ENCODE peak calls at places on chromosomes 12 and 14, in four cellular contexts. R, A, Z and I are unnamed samples.

GRCh38 chr12:105107497-105108371 is at the start of gene WASHC4:
- DNase-seq in A (peak; percentile 94), Z (peak; percentile 98), R (peak; percentile 98), I (peak; percentile 94)

GRCh38 chr14:31842905-31843304 is 234.2 kb upstream of the ARHGAP5 start:
- DNase-seq in A (no peak), Z (no peak), R (no peak), I (no peak)

GRCh38 chr12:122356192-122356635 is 66.3 kb downstream of the CLIP1 start:
- DNase-seq in Z (peak; percentile 76), A (peak; percentile 69), R (no peak), I (peak; percentile 62)

GRCh38 chr14:64702493-64703392 is 1.5 kb upstream of the PLEKHG3 start:
- DNase-seq in R (no peak), A (no peak), Z (no peak), I (no peak)

GRCh38 chr14:104924421-104925213 is at the start of gene PLD4:
- DNase-seq in R (no peak), Z (peak; percentile 81), A (no peak), I (no peak)

GRCh38 chr14:30443368-30444007 is 115.5 kb upstream of the G2E3 start:
- DNase-seq in R (no peak), Z (peak; percentile 36), A (peak; percentile 2), I (peak; percentile 12)

GRCh38 chr12:58541300-58541690 is 379.0 kb downstream of the LRIG3 start:
- DNase-seq in R (no peak), A (peak; percentile 13), Z (no peak), I (no peak)

GRCh38 chr12:64110864-64111263 is 111.2 kb downstream of the KICS2 start:
- DNase-seq in Z (no peak), A (no peak), R (no peak), I (no peak)

GRCh38 chr14:101505216-101505970 is 55.9 kb upstream of the DIO3 start:
- DNase-seq in R (peak; percentile 48), Z (no peak), A (no peak), I (no peak)

GRCh38 chr14:54640480-54640879 is 73.6 kb downstream of the SAMD4A start:
- DNase-seq in R (no peak), Z (no peak), A (no peak), I (no peak)

GRCh38 chr12:57735198-57735855 is 3.2 kb downstream of the AGAP2 start:
- DNase-seq in Z (no peak), A (no peak), R (no peak), I (no peak)

GRCh38 chr14:102777711-102778615 is 714 bp downstream of the TRAF3 start:
- DNase-seq in A (no peak), R (peak; percentile 48), Z (peak; percentile 47), I (peak; percentile 62)

GRCh38 chr14:100120522-100121269 is 38.7 kb downstream of the DEGS2 start:
- DNase-seq in R (no peak), Z (no peak), A (no peak), I (no peak)

GRCh38 chr12:102421801-102422583 is 58.4 kb downstream of the IGF1 start:
- DNase-seq in R (no peak), Z (no peak), A (peak; percentile 16), I (no peak)

GRCh38 chr14:71309756-71310155 is 402.5 kb downstream of the PCNX1 start:
- DNase-seq in A (no peak), R (no peak), Z (no peak), I (no peak)

GRCh38 chr14:71308671-71309070 is 401.4 kb downstream of the PCNX1 start:
- DNase-seq in Z (no peak), A (no peak), R (no peak), I (no peak)

GRCh38 chr14:71314717-71315116 is 407.5 kb downstream of the PCNX1 start:
- DNase-seq in Z (no peak), R (no peak), A (no peak), I (no peak)

GRCh38 chr14:71311061-71311460 is 403.8 kb downstream of the PCNX1 start:
- DNase-seq in A (no peak), R (no peak), Z (no peak), I (no peak)
- TF ChIP-seq POLR2A in A (no peak), R (no peak), Z (no peak), I (no peak)

DNA sequence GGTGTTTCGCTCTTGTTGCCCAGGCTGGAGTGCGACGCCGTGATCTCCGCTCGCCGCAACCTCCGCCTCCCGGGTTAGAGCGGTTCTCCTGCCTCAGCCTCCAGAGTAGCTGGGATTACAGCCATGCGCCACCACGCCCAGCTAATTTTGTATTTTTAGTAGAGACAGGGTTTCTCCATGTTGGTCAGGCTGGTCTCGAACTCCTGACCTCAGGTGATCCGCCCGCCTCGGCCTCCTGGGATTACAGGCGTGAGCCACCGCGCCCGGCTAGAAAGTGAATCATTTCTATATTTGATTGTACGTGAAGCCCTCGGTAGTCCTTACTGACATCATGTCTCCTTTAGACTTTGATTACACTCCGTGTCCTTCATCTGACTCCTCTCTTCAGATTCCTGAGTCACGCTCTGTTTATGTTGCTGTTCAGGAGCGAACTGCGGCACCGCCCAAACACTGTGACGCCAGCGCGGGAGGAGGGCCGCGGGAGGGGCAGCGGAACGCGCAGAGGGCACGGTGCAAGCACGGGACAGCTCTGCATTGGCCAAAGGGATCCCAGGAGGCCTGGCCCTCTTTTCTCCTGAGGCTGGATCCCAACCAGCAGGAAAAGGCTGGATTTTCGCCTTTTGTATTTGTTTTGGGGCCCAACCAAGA is 578 bp upstream of the GABARAPL1 start:
- DNase-seq in A (peak; percentile 100), R (peak; percentile 98), Z (peak; percentile 91), I (peak; percentile 98)
- TF ChIP-seq POLR2A in A (no peak), R (peak; percentile 73), Z (no peak), I (peak; percentile 74)

DNA sequence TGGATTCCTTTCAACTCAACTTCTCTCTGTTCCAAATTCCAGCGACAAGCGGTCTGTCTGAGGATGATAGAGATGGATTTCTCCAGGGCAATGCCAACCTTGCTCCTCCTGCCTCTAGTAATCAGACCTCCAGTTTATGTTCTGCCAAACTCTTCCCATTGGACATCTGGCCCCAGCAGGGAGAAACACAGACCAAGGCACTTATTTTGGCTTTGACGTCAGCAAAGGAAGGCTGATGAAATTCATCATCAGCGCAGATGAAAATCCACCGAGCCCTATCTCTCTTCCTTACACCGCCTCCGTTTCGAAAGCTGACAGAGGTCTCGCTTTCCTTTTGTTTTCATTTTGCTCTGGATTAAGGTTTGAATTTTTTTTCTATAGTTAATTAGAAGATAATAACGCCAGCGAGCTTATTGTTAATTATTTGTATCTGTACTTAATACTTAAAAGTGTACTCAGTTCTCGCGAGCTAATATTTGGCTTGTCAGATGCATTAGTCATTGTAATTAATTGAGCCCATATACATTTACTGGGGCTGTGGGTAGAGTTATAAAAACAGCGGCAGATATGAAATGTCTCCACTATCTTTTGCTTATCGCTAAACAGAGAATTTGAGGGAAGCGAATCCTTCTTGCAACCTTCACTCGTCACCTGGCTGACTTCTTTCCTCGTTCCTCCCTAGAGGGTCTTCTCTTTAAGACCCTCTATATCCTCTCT is 35.9 kb upstream of the MED13L start:
- DNase-seq in Z (no peak), A (no peak), R (no peak), I (no peak)
- TF ChIP-seq POLR2A in Z (no peak), A (no peak), R (no peak), I (no peak)

DNA sequence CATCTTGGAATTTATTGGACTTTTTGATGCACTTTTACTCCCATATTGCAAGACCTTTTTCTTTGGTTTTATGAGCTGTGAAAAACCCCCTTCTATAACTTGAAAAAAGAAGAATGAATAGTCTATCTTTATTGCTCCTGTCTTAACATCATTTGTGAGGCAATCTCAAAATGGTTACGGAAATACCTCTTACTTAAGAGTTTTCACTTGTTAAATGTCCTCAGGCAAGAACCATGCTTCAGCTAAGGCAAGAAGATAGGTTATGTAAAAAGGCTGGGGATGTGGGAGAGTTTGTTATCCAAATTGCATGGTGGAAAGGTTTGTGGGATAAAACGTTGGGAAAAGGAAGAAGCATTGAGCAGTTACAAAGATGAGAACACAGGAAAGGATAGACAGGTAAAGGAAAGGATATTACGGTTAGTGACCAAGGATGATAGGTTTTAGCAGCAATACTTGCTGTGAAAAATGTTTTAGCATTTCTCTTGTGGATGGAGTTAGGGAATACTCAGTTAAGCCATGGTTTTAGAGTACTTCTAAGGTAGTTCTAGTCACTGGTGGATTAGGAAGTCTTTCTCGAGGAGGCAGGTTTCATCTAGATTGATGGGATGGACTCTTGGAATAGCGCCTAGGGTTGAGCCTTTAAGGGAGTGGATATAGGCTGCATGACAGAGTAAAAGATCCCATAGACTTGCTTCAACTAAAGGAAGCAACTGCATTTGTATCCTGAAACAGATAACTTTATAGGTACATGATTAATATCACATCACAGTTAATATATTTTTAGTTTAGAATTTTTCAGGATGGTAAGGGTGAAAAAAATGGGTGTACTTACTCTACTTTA is 30.3 kb downstream of the MDM2 start:
- DNase-seq in A (no peak), R (no peak), Z (no peak), I (no peak)
- TF ChIP-seq POLR2A in A (peak; percentile 50), R (no peak), Z (no peak), I (no peak)

DNA sequence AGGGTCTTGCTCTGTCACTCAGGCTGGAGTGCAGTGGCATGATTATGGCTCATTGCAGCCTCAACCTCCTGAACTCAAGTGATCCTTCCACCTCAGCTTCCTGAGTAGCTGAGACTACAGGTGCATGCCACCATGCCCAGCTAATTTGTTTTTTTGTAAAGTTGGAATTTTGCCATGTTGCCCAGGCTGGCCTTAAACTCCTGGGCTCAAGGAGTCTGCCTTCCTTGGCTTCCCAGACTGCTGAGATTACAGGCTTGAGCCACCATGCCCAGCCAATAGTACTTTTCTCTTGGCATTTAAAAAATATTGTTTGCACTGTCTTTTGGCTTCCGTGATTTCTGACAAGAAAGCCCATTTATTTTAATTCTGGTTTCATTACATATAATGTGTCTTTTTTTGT is 61.3 kb downstream of the DIP2B start:
- DNase-seq in A (no peak), Z (no peak), R (no peak), I (no peak)
- TF ChIP-seq POLR2A in A (no peak), Z (no peak), R (no peak), I (no peak)

DNA sequence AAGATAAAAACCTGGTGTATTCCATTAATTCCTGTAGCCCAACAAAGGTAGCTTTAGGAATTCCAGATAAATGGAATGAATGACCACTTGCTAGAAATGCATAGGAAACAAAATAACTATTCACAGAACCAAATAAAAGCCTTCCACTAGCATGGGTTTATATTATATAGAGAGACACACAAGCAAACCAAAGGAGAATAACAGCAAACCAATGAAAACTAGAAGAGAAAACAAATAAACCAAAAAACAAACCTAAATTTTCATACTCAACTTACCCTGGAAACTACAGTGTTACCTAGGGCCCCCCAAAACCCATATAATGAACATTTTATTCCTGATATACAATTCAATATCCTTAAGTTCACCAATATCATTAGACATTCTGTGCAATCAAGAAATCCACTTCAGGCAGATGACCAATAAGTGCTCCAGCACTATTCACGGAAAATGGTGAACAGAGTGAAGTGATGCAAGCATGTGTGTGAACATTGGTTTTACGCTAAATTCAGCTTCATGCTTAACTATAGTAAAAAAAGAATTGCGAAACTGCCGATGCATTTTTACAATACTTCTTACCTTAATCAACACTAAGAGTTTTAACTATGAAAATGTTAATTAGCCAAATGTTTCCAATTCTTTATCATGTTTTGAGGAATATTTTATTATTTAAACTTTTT is 1108.4 kb upstream of the TMEM132C start:
- DNase-seq in Z (no peak), A (no peak), R (no peak), I (no peak)
- TF ChIP-seq POLR2A in Z (no peak), A (no peak), R (no peak), I (no peak)

GRCh38 chr12:132953771-132954170 is 2.3 kb downstream of the ZNF605 start:
- DNase-seq in A (no peak), Z (no peak), R (no peak), I (no peak)

GRCh38 chr12:132953163-132953425 is 3.0 kb downstream of the ZNF605 start:
- DNase-seq in A (no peak), R (no peak), Z (no peak), I (no peak)

GRCh38 chr12:132954471-132955048 is 1.5 kb downstream of the ZNF605 start:
- DNase-seq in R (no peak), A (peak; percentile 10), Z (peak; percentile 33), I (no peak)

GRCh38 chr12:132955094-132955932 is 793 bp downstream of the ZNF605 start:
- DNase-seq in Z (peak; percentile 82), A (peak; percentile 60), R (peak; percentile 57), I (peak; percentile 49)

GRCh38 chr12:132955933-132956725 is at the start of gene ZNF605:
- DNase-seq in Z (peak; percentile 94), A (peak; percentile 91), R (peak; percentile 90), I (peak; percentile 57)
- TF ChIP-seq POLR2A in Z (peak; percentile 45), A (no peak), R (peak; percentile 42), I (no peak)